ENCODE peak calls at places on chromosomes 5 and 9, in six cellular contexts. N is astrocyte, Z is GM23248, U is fibroblast of lung, X is mammary epithelial cell, T is neural progenitor cell. D is an unnamed sample.
A peak's percentile ranks its signal among the peaks of the same experiment; 100 is the strongest.

GRCh38 chr9:124054671-124055212 is 43.2 kb downstream of the LHX2 start:
- DNase-seq in N (peak; percentile 99), Z (peak; percentile 94), U (peak; percentile 85), X (peak; percentile 83), T (no peak), D (no peak)

GRCh38 chr5:165579911-165580310 is 2074.5 kb downstream of the MAT2B start:
- DNase-seq in N (peak; percentile 45), Z (no peak), U (peak; percentile 38), X (no peak), T (no peak), D (no peak)

GRCh38 chr9:105541838-105542237 is 16.1 kb upstream of the FKTN start:
- DNase-seq in N (no peak), Z (no peak), U (no peak), X (peak; percentile 1), T (no peak), D (no peak)

GRCh38 chr5:91408710-91409109 is 25.6 kb upstream of the ARRDC3 start:
- DNase-seq in N (no peak), Z (no peak), U (peak; percentile 28), X (no peak), T (no peak), D (no peak)

GRCh38 chr9:134662143-134662876 is 20.7 kb downstream of the COL5A1 start:
- DNase-seq in N (peak; percentile 87), Z (peak; percentile 97), U (peak; percentile 93), X (peak; percentile 72), T (no peak), D (no peak)

GRCh38 chr9:71652480-71652879 is 115.8 kb downstream of the CEMIP2 start:
- DNase-seq in N (no peak), Z (no peak), U (no peak), X (no peak), T (no peak), D (no peak)

GRCh38 chr5:16160706-16161105 is 18.9 kb downstream of the MARCHF11 start:
- DNase-seq in N (peak; percentile 39), Z (peak; percentile 84), U (peak; percentile 68), X (peak; percentile 41), T (peak; percentile 85), D (peak; percentile 85)

GRCh38 chr5:101976933-101977332 is 319.2 kb downstream of the SLCO4C1 start:
- DNase-seq in N (no peak), Z (no peak), U (no peak), X (no peak), T (no peak), D (no peak)

GRCh38 chr9:10661376-10661775 is 48.6 kb upstream of the PTPRD start:
- DNase-seq in N (no peak), Z (no peak), U (no peak), X (peak; percentile 0), T (no peak), D (no peak)

GRCh38 chr5:34626036-34626435 is 30.1 kb upstream of the RAI14 start:
- DNase-seq in N (peak; percentile 86), Z (peak; percentile 82), U (peak; percentile 77), X (peak; percentile 76), T (no peak), D (no peak)

GRCh38 chr5:95042040-95042439 is 242.9 kb downstream of the MCTP1 start:
- DNase-seq in N (no peak), Z (no peak), U (no peak), X (no peak), T (no peak), D (no peak)

GRCh38 chr5:141399555-141400258 is 2.0 kb downstream of the PCDHGB5 start:
- DNase-seq in N (no peak), Z (no peak), U (no peak), X (no peak), T (no peak), D (no peak)

DNA sequence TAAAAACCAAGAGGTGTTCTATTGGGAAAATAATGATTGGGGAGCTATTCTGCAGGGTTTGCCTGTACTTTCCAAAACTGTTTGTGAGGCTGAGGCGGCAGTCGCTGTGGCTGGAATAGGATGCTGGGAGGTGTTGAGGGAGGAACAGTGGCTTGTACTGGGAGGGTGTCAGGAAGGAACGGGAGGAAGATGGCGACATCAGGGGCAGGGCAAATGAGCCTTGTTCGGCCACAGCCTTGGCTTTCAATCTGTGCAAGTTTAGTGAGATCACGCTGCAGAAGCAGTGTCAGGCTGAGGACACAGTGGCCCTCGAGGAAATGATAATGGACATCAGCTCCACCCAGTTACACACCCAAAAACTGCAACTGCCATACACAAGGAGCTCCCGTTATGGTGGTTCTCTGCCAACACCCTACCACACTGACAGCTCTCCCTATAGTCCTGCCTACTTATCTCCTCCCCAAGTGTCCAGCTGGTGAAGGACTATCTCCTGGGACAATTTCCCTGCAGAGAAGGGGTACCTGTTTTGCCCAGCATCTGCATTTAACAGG is 27.3 kb downstream of the KIF2A start:
- DNase-seq in N (no peak), Z (no peak), U (no peak), X (no peak), T (no peak), D (no peak)
- H3K79me2 ChIP-seq in N (peaks cover 94% of the 10 kb centered on the region), Z (peaks cover 100% of the 10 kb centered on the region), U (peaks cover 52% of the 10 kb centered on the region), X (peaks cover 84% of the 10 kb centered on the region), T (peaks cover 98% of the 10 kb centered on the region), D (peaks cover 99% of the 10 kb centered on the region)

DNA sequence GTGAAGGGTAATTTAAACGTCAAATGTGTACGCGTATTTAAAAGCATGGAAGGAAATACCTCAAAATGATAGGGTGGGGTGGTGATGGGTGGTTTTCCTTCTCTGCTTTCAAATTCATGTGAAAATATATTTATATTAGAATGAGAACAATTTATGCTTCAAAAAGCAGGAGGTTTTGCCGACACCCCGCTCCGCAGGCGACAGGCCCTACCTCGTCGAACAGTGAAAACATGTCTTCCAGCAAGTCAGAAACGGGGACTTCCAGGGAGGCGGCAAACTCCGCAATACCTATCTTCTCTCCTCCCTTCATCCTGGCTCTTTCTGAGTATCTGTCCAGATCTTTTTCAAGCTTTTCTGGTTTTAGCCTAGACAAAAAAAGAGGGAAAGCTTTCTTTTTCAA is 28.5 kb upstream of the SLC6A3 start:
- DNase-seq in N (no peak), Z (no peak), U (no peak), X (no peak), T (no peak), D (no peak)
- H3K36me3 ChIP-seq in N (peaks cover 9% of the 10 kb centered on the region), Z (peaks cover 18% of the 10 kb centered on the region), U (peaks cover 48% of the 10 kb centered on the region), X (peaks cover 12% of the 10 kb centered on the region), T (no peaks in the 10 kb centered on the region), D (peaks cover 20% of the 10 kb centered on the region)

GRCh38 chr5:179720222-179720621 is 12.4 kb upstream of the MAML1 start:
- DNase-seq in N (no peak), Z (no peak), U (peak; percentile 15), X (no peak), T (no peak), D (no peak)
- H3K79me2 ChIP-seq in N (peaks cover 75% of the 10 kb centered on the region), Z (peaks cover 94% of the 10 kb centered on the region), U (peaks cover 10% of the 10 kb centered on the region), X (peaks cover 72% of the 10 kb centered on the region), T (peaks cover 5% of the 10 kb centered on the region), D (peaks cover 42% of the 10 kb centered on the region)

GRCh38 chr9:92658611-92659010 is 11.3 kb downstream of the IPPK start:
- DNase-seq in N (no peak), Z (no peak), U (no peak), X (no peak), T (no peak), D (no peak)
- H3K36me3 ChIP-seq in N (peaks cover 3% of the 10 kb centered on the region), Z (no peaks in the 10 kb centered on the region), U (peaks cover 2% of the 10 kb centered on the region), X (peaks cover 9% of the 10 kb centered on the region), T (no peaks in the 10 kb centered on the region), D (peaks cover 10% of the 10 kb centered on the region)

GRCh38 chr9:21685502-21685901 is 116.9 kb upstream of the MTAP start:
- DNase-seq in N (no peak), Z (no peak), U (no peak), X (no peak), T (peak; percentile 16), D (no peak)
- H3K79me2 ChIP-seq in N (peaks cover 12% of the 10 kb centered on the region), Z (no peaks in the 10 kb centered on the region), U (no peaks in the 10 kb centered on the region), X (peaks cover 40% of the 10 kb centered on the region), T (no peaks in the 10 kb centered on the region), D (no peaks in the 10 kb centered on the region)